ENCODE peak calls at places on chromosomes 5 and 9, in six cellular contexts. B, J, U, R, E and L are unnamed samples.
A peak's percentile ranks its signal among the peaks of the same experiment; 100 is the strongest.

GRCh38 chr9:3517377-3518048 is 8.3 kb downstream of the RFX3 start:
- DNase-seq in B (no peak), J (peak; percentile 13), U (no peak), R (no peak), E (no peak), L (no peak)

GRCh38 chr9:136283291-136284235 is 20.3 kb downstream of the CCDC187 start:
- DNase-seq in B (peak; percentile 78), J (peak; percentile 73), U (peak; percentile 82), R (peak; percentile 52), E (peak; percentile 61), L (no peak)

GRCh38 chr9:136186386-136186785 is 18.5 kb downstream of the LHX3 start:
- DNase-seq in B (no peak), J (no peak), U (no peak), R (no peak), E (no peak), L (no peak)

GRCh38 chr9:124209774-124210173 is 48.0 kb upstream of the NEK6 start:
- DNase-seq in B (no peak), J (no peak), U (no peak), R (no peak), E (no peak), L (no peak)

GRCh38 chr5:168218746-168219145 is 72.7 kb upstream of the WWC1 start:
- DNase-seq in B (no peak), J (no peak), U (no peak), R (no peak), E (no peak), L (no peak)

GRCh38 chr9:3478549-3478953 is 47.2 kb downstream of the RFX3 start:
- DNase-seq in B (no peak), J (peak; percentile 72), U (no peak), R (no peak), E (no peak), L (no peak)

GRCh38 chr5:119009131-119009530 is 20.8 kb upstream of the DTWD2 start:
- DNase-seq in B (no peak), J (no peak), U (no peak), R (no peak), E (no peak), L (no peak)

GRCh38 chr9:137466041-137466799 is 7.1 kb upstream of the NSMF start:
- DNase-seq in B (peak; percentile 2), J (no peak), U (no peak), R (no peak), E (peak; percentile 8), L (no peak)

GRCh38 chr5:111699976-111700375 is 57.0 kb downstream of the NREP start:
- DNase-seq in B (no peak), J (no peak), U (no peak), R (no peak), E (no peak), L (no peak)

GRCh38 chr9:99085949-99086948 is 18.7 kb upstream of the TGFBR1 start:
- DNase-seq in B (no peak), J (peak; percentile 26), U (no peak), R (peak; percentile 90), E (no peak), L (no peak)

GRCh38 chr9:34562136-34562745 is 27.3 kb downstream of the CNTFR start:
- DNase-seq in B (no peak), J (no peak), U (no peak), R (no peak), E (no peak), L (no peak)

GRCh38 chr5:154240595-154240994 is 50.1 kb downstream of the GALNT10 start:
- DNase-seq in B (no peak), J (no peak), U (no peak), R (no peak), E (no peak), L (no peak)

GRCh38 chr9:119370816-119371215 is 1.6 kb upstream of the BRINP1 start:
- DNase-seq in B (peak; percentile 29), J (peak; percentile 34), U (no peak), R (peak; percentile 1), E (no peak), L (no peak)

GRCh38 chr5:91670565-91670964 is 287.4 kb upstream of the ARRDC3 start:
- DNase-seq in B (peak; percentile 13), J (no peak), U (no peak), R (no peak), E (no peak), L (peak; percentile 21)

GRCh38 chr5:42720242-42720641 is 36.4 kb upstream of the CCDC152 start:
- DNase-seq in B (no peak), J (no peak), U (no peak), R (no peak), E (no peak), L (no peak)

GRCh38 chr9:128558431-128559310 is 6.3 kb downstream of the SPTAN1 start:
- DNase-seq in B (peak; percentile 92), J (peak; percentile 95), U (peak; percentile 74), R (peak; percentile 95), E (peak; percentile 76), L (peak; percentile 89)

GRCh38 chr5:77937015-77937908 is 161.1 kb upstream of the TBCA start:
- DNase-seq in B (no peak), J (no peak), U (no peak), R (no peak), E (no peak), L (no peak)

GRCh38 chr5:34957857-34958690 is 28.7 kb downstream of the DNAJC21 start:
- DNase-seq in B (no peak), J (peak; percentile 52), U (no peak), R (peak; percentile 36), E (no peak), L (peak; percentile 6)

GRCh38 chr9:96289392-96289791 is 12.6 kb downstream of the HSD17B3 start:
- DNase-seq in B (no peak), J (no peak), U (no peak), R (no peak), E (no peak), L (no peak)

GRCh38 chr5:151126199-151126645 is 31.4 kb downstream of the ANXA6 start:
- DNase-seq in B (peak; percentile 65), J (peak; percentile 69), U (peak; percentile 87), R (peak; percentile 51), E (peak; percentile 60), L (no peak)

GRCh38 chr9:94639045-94639995 is at the start of gene FBP1:
- DNase-seq in B (peak; percentile 27), J (peak; percentile 8), U (peak; percentile 92), R (no peak), E (no peak), L (no peak)

GRCh38 chr5:65482727-65483473 is 1.2 kb upstream of the ADAMTS6 start:
- DNase-seq in B (peak; percentile 30), J (peak; percentile 77), U (no peak), R (peak; percentile 69), E (no peak), L (no peak)

DNA sequence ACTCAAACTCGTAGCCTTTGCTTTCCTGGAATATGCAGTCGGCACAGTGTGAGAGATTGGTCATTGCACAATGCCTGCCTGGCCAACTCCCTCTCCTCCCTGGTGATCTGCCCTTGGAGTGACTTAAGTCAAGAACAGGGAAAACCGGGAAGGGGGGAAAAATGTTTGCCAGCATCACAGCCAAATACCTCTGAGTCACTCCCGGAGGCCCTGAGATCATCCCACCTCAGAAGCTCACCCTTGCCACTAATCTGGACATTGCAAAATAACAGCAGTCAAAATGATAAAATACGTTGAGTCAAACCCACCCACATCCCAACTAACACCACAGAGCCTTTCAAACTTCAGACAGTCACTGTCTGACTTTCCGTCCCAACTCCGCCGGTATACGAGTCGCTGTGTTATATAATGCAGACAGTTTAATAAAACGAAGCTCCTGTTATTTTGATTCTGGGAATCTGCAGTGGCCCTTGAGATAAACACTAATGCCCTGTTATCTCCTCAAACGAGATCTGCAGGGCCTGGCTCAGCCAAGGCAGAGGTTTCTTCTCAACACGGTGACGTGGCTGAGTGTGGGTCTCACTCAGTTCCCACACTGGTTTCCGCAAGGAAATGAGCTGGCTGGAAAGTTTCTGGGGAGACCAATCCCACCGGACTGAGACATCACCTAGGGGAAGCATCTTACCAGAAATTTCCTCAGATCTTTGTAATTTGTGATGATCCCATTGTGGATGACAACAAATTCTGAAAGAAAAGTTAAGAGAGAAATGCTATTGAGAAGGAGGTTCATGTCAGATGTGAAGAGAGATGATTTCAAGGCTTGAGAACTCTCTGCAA is 22.1 kb downstream of the GFPT2 start:
- DNase-seq in B (peak; percentile 43), J (peak; percentile 100), U (peak; percentile 32), R (peak; percentile 99), E (peak; percentile 60), L (peak; percentile 60)
- H3K4me3 ChIP-seq in B (no peak overlapping the region), J (no peak overlapping the region), U (no peak overlapping the region), R (no peak overlapping the region), E (no peak overlapping the region), L (no peak overlapping the region)

GRCh38 chr5:17252543-17252942 is 35.1 kb downstream of the BASP1 start:
- DNase-seq in B (no peak), J (no peak), U (no peak), R (peak; percentile 42), E (no peak), L (no peak)

GRCh38 chr5:17243287-17244063 is 26.0 kb downstream of the BASP1 start:
- DNase-seq in B (no peak), J (no peak), U (no peak), R (no peak), E (no peak), L (no peak)

DNA sequence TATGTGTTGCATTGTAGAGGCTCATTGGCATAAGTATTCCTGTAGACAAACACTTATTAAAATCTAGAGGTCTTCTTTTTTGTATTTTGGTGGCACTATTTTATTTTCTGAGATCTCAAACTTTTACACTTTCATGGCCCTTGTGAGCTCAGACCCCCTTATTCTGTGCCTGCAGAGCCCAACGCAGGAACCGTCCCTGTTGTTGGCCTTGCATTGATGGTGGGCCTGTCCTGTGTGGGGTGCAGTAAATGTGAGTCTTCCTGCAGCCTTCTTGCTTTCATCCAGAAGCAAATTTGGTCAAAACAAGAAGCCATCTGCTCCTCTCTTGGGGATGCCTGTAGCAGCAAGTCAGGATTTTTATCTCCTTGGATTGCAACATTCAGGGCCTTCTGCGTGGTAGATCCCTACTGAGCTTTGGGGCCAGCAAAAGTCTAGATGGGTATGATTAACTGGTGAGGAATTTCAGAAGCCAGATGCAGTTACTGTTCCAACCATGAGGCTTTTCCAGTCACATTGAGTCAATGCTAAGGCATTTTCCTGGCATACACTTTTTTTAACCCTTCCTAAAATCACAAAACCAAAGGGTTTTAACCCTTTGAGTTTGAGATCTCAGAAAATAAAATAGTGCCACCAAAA is 31.7 kb downstream of the BASP1 start:
- DNase-seq in B (no peak), J (peak; percentile 96), U (no peak), R (peak; percentile 99), E (no peak), L (peak; percentile 90)
- TF ChIP-seq CTCF in B (no peak), J (peak; percentile 6), U (no peak), R (no peak), E (no peak), L (no peak)

DNA sequence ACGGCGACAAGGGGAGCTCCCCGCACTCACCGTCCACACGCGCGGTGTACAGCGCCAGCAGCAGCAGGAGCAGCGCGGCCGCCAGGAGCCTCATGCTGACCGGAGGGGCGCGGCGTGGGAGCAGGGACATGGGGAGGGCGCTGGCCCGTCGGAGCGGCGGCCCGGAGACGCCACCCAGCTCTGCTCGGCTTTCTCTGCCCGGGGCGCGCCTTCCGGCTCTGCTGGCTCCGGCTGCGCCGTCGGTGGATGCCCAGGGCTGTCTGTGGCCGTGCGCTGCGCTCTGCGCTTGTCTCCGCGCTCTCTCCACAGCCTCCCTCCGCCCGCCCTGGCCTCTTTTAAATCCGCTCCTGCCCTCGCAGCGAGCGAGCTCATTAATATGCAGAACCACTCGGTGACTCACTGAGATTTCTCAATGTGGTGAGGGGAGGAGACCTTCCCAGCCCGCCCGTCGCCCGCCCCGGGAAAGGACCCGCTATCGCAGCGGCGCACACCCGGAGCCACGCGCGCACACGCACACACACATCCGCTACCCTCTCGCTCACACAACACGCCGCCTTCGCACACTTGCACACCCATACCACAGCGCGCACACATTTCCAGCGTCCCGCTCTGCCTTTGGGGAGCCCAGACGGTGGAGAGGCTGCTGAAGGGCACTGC is at the start of gene CXCL14:
- DNase-seq in B (no peak), J (peak; percentile 63), U (peak; percentile 55), R (peak; percentile 49), E (no peak), L (peak; percentile 63)
- H3K4me3 ChIP-seq in B (peak within 1 kb of the TSS; percentile 22), J (no peak within 1 kb of the TSS), U (peak within 1 kb of the TSS; percentile 28), R (no peak within 1 kb of the TSS), E (peak within 1 kb of the TSS; percentile 29), L (peak within 1 kb of the TSS; percentile 46)

GRCh38 chr9:88651682-88652633 is 117.0 kb downstream of the NXNL2 start:
- DNase-seq in B (peak; percentile 85), J (peak; percentile 96), U (peak; percentile 59), R (peak; percentile 99), E (peak; percentile 83), L (no peak)
- TF ChIP-seq CTCF in B (no peak), J (peak; percentile 55), U (no peak), R (peak; percentile 54), E (no peak), L (no peak)